ENCODE peak calls at places on chromosomes 12 and 14, in nine cellular contexts. F, Y, J, U, D, I, L, N and C are unnamed samples.

GRCh38 chr12:57475271-57476161 is 4.2 kb downstream of the ARHGAP9 start:
- DNase-seq in F (peak), I (peak), L (no peak), U (no peak), D (no peak), J (peak), N (peak), Y (no peak), C (no peak)

GRCh38 chr14:98555440-98555839 is 716.6 kb downstream of the BCL11B start:
- DNase-seq in J (no peak), D (no peak), I (no peak), U (no peak), N (no peak), Y (no peak), L (no peak), F (no peak), C (no peak)

GRCh38 chr14:94009767-94010166 is 12.7 kb downstream of the CCDC197 start:
- DNase-seq in U (no peak), D (no peak), Y (no peak), J (no peak), L (peak), I (no peak), N (peak), F (peak), C (no peak)

GRCh38 chr12:91722072-91722471 is 423.6 kb downstream of the BTG1 start:
- DNase-seq in D (no peak), Y (no peak), J (no peak), L (no peak), U (no peak), I (no peak), F (no peak), N (no peak), C (no peak)

GRCh38 chr12:22978962-22979361 is 354.0 kb downstream of the ETNK1 start:
- DNase-seq in U (no peak), J (no peak), F (peak), N (no peak), D (no peak), I (no peak), L (peak), Y (no peak), C (peak)

GRCh38 chr12:4355843-4356327 is 23.6 kb downstream of the FGF23 start:
- DNase-seq in N (peak), L (peak), D (peak), Y (no peak), F (peak), I (peak), J (no peak), U (peak), C (no peak)

GRCh38 chr14:49461529-49462401 is 124.4 kb downstream of the RPS29 start:
- DNase-seq in U (peak), J (no peak), F (peak), Y (peak), N (peak), L (peak), I (peak), D (peak), C (peak)

GRCh38 chr12:101172316-101172715 is 37.7 kb downstream of the SLC5A8 start:
- DNase-seq in F (no peak), U (peak), D (peak), I (peak), L (no peak), Y (no peak), J (no peak), N (no peak), C (no peak)

GRCh38 chr12:65313704-65314317 is 35.3 kb downstream of the MSRB3 start:
- DNase-seq in N (no peak), D (peak), Y (no peak), F (peak), U (peak), J (no peak), L (peak), I (no peak), C (no peak)

GRCh38 chr14:22549981-22550670 is 38.9 kb downstream of the DAD1 start:
- DNase-seq in Y (no peak), N (peak), D (peak), L (peak), F (peak), I (no peak), J (no peak), U (no peak), C (no peak)

GRCh38 chr12:125128806-125129571 is 63.8 kb downstream of the AACS start:
- DNase-seq in N (no peak), F (no peak), Y (no peak), J (no peak), L (no peak), I (no peak), D (no peak), U (no peak), C (no peak)

GRCh38 chr14:65491274-65491673 is 78.7 kb downstream of the FUT8 start:
- DNase-seq in Y (no peak), I (no peak), N (no peak), F (no peak), J (no peak), L (no peak), U (no peak), D (no peak), C (no peak)

GRCh38 chr12:56266634-56267442 is at the start of gene COQ10A:
- DNase-seq in D (peak), F (peak), N (peak), Y (peak), L (peak), U (peak), I (peak), J (peak), C (peak)

GRCh38 chr12:56274299-56274698 is 7.6 kb downstream of the COQ10A start:
- DNase-seq in L (no peak), U (no peak), D (no peak), N (no peak), J (no peak), Y (no peak), F (no peak), I (no peak), C (no peak)

GRCh38 chr12:56267443-56268071 is 815 bp downstream of the COQ10A start:
- DNase-seq in L (no peak), N (no peak), J (no peak), I (peak), D (peak), U (no peak), Y (no peak), F (no peak), C (no peak)

GRCh38 chr12:56271031-56271430 is 4.3 kb downstream of the COQ10A start:
- DNase-seq in Y (no peak), N (no peak), D (peak), L (peak), J (no peak), I (no peak), U (peak), F (peak), C (no peak)
- TF ChIP-seq CTCF in Y (no peak), N (peak), D (peak), L (peak), J (no peak), I (no peak), U (peak), F (peak), C (peak)

DNA sequence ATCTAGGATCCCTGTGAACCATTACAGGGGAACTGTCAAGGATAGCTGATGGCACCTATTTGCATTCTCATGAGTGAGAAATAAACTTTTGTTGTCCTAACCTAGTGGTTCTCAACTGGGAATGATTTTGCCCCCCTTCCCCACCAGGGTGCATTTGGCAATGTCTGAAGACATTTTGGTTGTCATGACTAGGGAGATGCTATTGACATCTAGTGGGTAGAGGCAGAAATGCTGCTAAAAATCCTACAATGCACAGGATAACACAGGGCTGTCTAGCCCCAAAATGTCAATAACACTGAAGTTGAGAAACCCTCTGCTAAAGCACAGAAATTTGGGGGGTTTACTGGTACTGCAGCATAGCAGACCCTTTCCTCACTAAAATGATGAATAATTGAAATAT is 140.9 kb upstream of the SRRM4 start:
- DNase-seq in L (no peak), N (no peak), F (no peak), D (peak), Y (no peak), U (peak), I (peak), J (no peak), C (no peak)
- TF ChIP-seq CTCF in L (no peak), N (no peak), F (no peak), D (peak), Y (no peak), U (no peak), I (no peak), J (no peak), C (no peak)

GRCh38 chr12:119505001-119505400 is 88.6 kb upstream of the TMEM233 start:
- DNase-seq in U (no peak), N (no peak), I (no peak), D (no peak), Y (no peak), L (no peak), F (no peak), J (no peak), C (no peak)

GRCh38 chr12:119500209-119500608 is 93.4 kb upstream of the TMEM233 start:
- DNase-seq in L (no peak), Y (no peak), U (no peak), D (peak), N (no peak), I (no peak), J (no peak), F (no peak), C (no peak)
- TF ChIP-seq CTCF in L (no peak), Y (no peak), U (no peak), D (peak), N (no peak), I (no peak), J (no peak), F (no peak), C (no peak)

GRCh38 chr14:105316968-105317498 is 2.5 kb downstream of the PACS2 start:
- DNase-seq in J (no peak), I (no peak), F (no peak), L (no peak), Y (peak), U (no peak), N (no peak), D (no peak), C (no peak)

GRCh38 chr14:105315211-105315721 is 718 bp downstream of the PACS2 start:
- DNase-seq in U (peak), N (no peak), I (peak), Y (peak), D (no peak), F (peak), J (peak), L (no peak), C (no peak)

GRCh38 chr14:105315941-105316562 is 1.5 kb downstream of the PACS2 start:
- DNase-seq in I (no peak), N (no peak), J (peak), Y (no peak), L (no peak), U (no peak), F (no peak), D (no peak), C (no peak)

GRCh38 chr14:105316563-105316941 is 2.0 kb downstream of the PACS2 start:
- DNase-seq in I (no peak), N (no peak), D (no peak), J (no peak), Y (no peak), L (no peak), U (no peak), F (no peak), C (no peak)

GRCh38 chr14:105317546-105317945 is 3.0 kb downstream of the PACS2 start:
- DNase-seq in I (no peak), D (no peak), N (no peak), Y (no peak), J (no peak), F (peak), U (no peak), L (peak), C (no peak)
- TF ChIP-seq CTCF in I (no peak), D (no peak), N (no peak), Y (no peak), J (no peak), F (no peak), U (no peak), L (no peak), C (peak)

GRCh38 chr12:7666595-7666994 is 887 bp upstream of the APOBEC1 start:
- DNase-seq in D (no peak), J (no peak), Y (no peak), N (no peak), L (no peak), I (no peak), F (no peak), U (no peak), C (no peak)

GRCh38 chr12:7661741-7662140 is 4.0 kb downstream of the APOBEC1 start:
- DNase-seq in I (no peak), F (no peak), N (no peak), Y (no peak), L (no peak), J (no peak), D (no peak), U (no peak), C (no peak)

DNA sequence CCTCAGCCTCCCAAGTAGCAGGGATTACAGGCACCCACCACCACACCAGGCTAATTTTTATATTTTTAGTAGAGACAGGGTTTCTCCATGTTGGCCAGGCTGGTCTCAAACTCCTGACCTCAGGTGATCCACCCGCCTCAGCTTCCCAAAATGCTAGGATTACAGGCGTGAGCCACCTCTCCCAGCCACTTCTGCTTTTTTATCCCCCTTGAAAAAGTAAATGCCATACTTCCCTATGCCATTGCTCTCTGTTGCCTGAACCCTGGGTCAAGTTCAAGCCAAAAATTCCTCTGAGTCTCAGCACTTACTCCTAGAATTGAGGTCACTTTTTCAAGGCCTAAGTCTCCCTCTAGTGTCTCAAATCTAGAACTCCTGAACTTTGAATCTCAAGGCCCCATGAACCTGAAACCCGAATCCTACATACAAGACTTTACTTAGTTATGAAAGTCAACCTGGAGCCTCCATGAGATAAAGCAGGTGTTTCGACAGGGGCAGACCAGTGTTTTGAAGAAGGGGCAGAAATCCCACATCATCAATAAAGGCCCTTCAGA is 1.4 kb upstream of the APOBEC1 start:
- DNase-seq in U (peak), I (no peak), L (no peak), Y (no peak), D (peak), J (no peak), N (peak), F (peak), C (no peak)
- TF ChIP-seq CTCF in U (no peak), I (peak), L (no peak), Y (no peak), D (peak), J (no peak), N (no peak), F (peak), C (no peak)

GRCh38 chr12:34186492-34186891 is 164.2 kb downstream of the ALG10 start:
- DNase-seq in L (no peak), Y (no peak), F (no peak), D (peak), U (no peak), I (no peak), J (no peak), N (no peak), C (no peak)
- TF ChIP-seq CTCF in L (no peak), Y (no peak), F (no peak), D (peak), U (no peak), I (no peak), J (no peak), N (no peak), C (no peak)

DNA sequence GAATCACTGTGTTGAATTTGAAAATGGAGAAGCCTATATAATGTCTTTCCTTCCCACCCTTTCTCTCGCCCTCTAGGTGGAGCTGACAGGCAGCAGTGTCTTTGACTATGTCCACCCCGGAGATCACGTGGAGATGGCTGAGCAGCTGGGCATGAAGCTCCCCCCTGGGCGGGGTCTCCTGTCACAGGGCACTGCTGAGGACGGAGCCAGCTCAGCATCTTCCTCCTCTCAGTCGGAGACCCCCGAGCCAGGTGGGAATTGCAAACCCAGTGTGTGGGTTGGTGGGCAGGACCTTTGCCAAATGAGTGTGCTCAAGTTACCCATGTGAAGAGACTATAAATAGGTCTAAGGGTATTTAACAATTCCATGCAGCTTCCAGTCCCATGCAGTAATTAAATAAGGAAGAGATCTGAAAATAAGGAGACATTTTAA is 274.7 kb downstream of the EGLN3 start:
- DNase-seq in I (peak), J (no peak), U (peak), L (peak), F (peak), N (no peak), D (peak), Y (peak), C (no peak)
- TF ChIP-seq CTCF in I (no peak), J (no peak), U (peak), L (peak), F (peak), N (no peak), D (peak), Y (no peak), C (peak)

GRCh38 chr14:68896132-68896531 is 83.0 kb downstream of the ACTN1 start:
- DNase-seq in N (no peak), Y (no peak), L (no peak), U (no peak), F (no peak), J (no peak), D (peak), I (peak), C (no peak)
- TF ChIP-seq CTCF in N (no peak), Y (no peak), L (peak), U (peak), F (peak), J (no peak), D (peak), I (no peak), C (peak)

GRCh38 chr14:36525746-36526099 is 5.7 kb upstream of the NKX2-1 start:
- DNase-seq in J (no peak), N (no peak), F (no peak), D (no peak), L (no peak), Y (no peak), U (no peak), I (no peak), C (no peak)
- TF ChIP-seq CTCF in J (no peak), N (no peak), F (no peak), D (no peak), L (no peak), Y (no peak), U (no peak), I (no peak), C (no peak)

GRCh38 chr12:6039894-6040601 is 84.4 kb downstream of the VWF start:
- DNase-seq in D (peak), N (peak), F (peak), I (peak), L (peak), Y (peak), U (peak), J (peak), C (peak)
- TF ChIP-seq CTCF in D (peak), N (peak), F (peak), I (peak), L (peak), Y (peak), U (peak), J (peak), C (peak)